ENCODE peak calls at places on chromosomes 2 and 18, in seven cellular contexts. O, E, L, I, M, Q and U are unnamed samples.

GRCh38 chr2:2229898-2230817 is 100.9 kb downstream of the MYT1L start:
- DNase-seq in O (no peak), E (peak; percentile 43), L (peak; percentile 3), I (no peak), M (peak; percentile 24), Q (no peak), U (no peak)

GRCh38 chr2:54227798-54228197 is 28.2 kb downstream of the TSPYL6 start:
- DNase-seq in O (no peak), E (no peak), L (no peak), I (no peak), M (no peak), Q (no peak), U (no peak)

GRCh38 chr2:191043438-191043837 is 29.5 kb upstream of the STAT1 start:
- DNase-seq in O (no peak), E (no peak), L (peak; percentile 13), I (no peak), M (no peak), Q (no peak), U (no peak)

GRCh38 chr2:199922856-199923255 is 11.8 kb downstream of the C2orf69 start:
- DNase-seq in O (peak; percentile 13), E (no peak), L (no peak), I (no peak), M (no peak), Q (no peak), U (no peak)

GRCh38 chr2:6196461-6196860 is 504.3 kb downstream of the SOX11 start:
- DNase-seq in O (no peak), E (no peak), L (peak; percentile 29), I (no peak), M (no peak), Q (no peak), U (no peak)

GRCh38 chr2:232884001-232884421 is 13.9 kb downstream of the SNORC start:
- DNase-seq in O (no peak), E (no peak), L (no peak), I (no peak), M (no peak), Q (no peak), U (no peak)

GRCh38 chr2:201450910-201451329 is 338 bp downstream of the TRAK2 start:
- DNase-seq in O (peak; percentile 61), E (no peak), L (peak; percentile 59), I (no peak), M (peak; percentile 45), Q (no peak), U (peak; percentile 46)

GRCh38 chr2:220458051-220458450 is 830.6 kb downstream of the SLC4A3 start:
- DNase-seq in O (no peak), E (no peak), L (no peak), I (no peak), M (no peak), Q (no peak), U (no peak)

GRCh38 chr18:60391571-60392226 is 19.1 kb upstream of the MC4R start:
- DNase-seq in O (no peak), E (no peak), L (no peak), I (no peak), M (peak; percentile 97), Q (no peak), U (no peak)

GRCh38 chr2:144707927-144708326 is 188.0 kb upstream of the ZEB2 start:
- DNase-seq in O (no peak), E (no peak), L (peak; percentile 8), I (no peak), M (peak; percentile 10), Q (peak; percentile 92), U (peak; percentile 13)

GRCh38 chr2:157076526-157077161 is 180.9 kb upstream of the GALNT5 start:
- DNase-seq in O (no peak), E (no peak), L (no peak), I (no peak), M (no peak), Q (no peak), U (no peak)

GRCh38 chr2:112154246-112155110 is 16.3 kb downstream of the FBLN7 start:
- DNase-seq in O (no peak), E (no peak), L (no peak), I (no peak), M (no peak), Q (no peak), U (no peak)

GRCh38 chr2:21330786-21331391 is 207.1 kb downstream of the TDRD15 start:
- DNase-seq in O (no peak), E (no peak), L (no peak), I (no peak), M (no peak), Q (no peak), U (no peak)

GRCh38 chr2:26770986-26771586 is 7.0 kb downstream of the SLC35F6 start:
- DNase-seq in O (peak; percentile 96), E (peak; percentile 92), L (peak; percentile 71), I (peak; percentile 90), M (peak; percentile 83), Q (peak; percentile 41), U (peak; percentile 90)

GRCh38 chr2:181112916-181113315 is 132.5 kb downstream of the UBE2E3 start:
- DNase-seq in O (no peak), E (no peak), L (no peak), I (no peak), M (no peak), Q (no peak), U (no peak)

GRCh38 chr2:145599761-145600160 is 1079.8 kb upstream of the ZEB2 start:
- DNase-seq in O (peak; percentile 53), E (no peak), L (peak; percentile 53), I (no peak), M (peak; percentile 66), Q (no peak), U (no peak)

GRCh38 chr2:136423516-136423996 is 305.6 kb upstream of the CXCR4 start:
- DNase-seq in O (peak; percentile 59), E (peak; percentile 66), L (peak; percentile 47), I (peak; percentile 15), M (peak; percentile 47), Q (peak; percentile 45), U (peak; percentile 60)

GRCh38 chr2:202944403-202944802 is 32.3 kb downstream of the CARF start:
- DNase-seq in O (peak; percentile 5), E (no peak), L (peak; percentile 39), I (no peak), M (peak; percentile 1), Q (peak; percentile 2), U (peak; percentile 2)

GRCh38 chr2:30932850-30933249 is 125.6 kb upstream of the CAPN13 start:
- DNase-seq in O (no peak), E (no peak), L (no peak), I (no peak), M (no peak), Q (no peak), U (no peak)

GRCh38 chr2:72864500-72864899 is 22.7 kb upstream of the SPR start:
- DNase-seq in O (peak; percentile 65), E (no peak), L (peak; percentile 62), I (no peak), M (peak; percentile 26), Q (peak; percentile 45), U (peak; percentile 60)

GRCh38 chr2:192146069-192147006 is 48.4 kb downstream of the TMEFF2 start:
- DNase-seq in O (peak; percentile 68), E (no peak), L (peak; percentile 83), I (no peak), M (peak; percentile 66), Q (peak; percentile 55), U (peak; percentile 54)

GRCh38 chr2:189609853-189610252 is 29.3 kb upstream of the SLC40A1 start:
- DNase-seq in O (peak; percentile 71), E (no peak), L (no peak), I (no peak), M (peak; percentile 32), Q (no peak), U (peak; percentile 60)

GRCh38 chr2:108583903-108584520 is 49.7 kb downstream of the LIMS1 start:
- DNase-seq in O (peak; percentile 91), E (peak; percentile 59), L (peak; percentile 88), I (peak; percentile 71), M (peak; percentile 81), Q (peak; percentile 84), U (peak; percentile 91)

GRCh38 chr2:210086292-210086691 is 83.9 kb downstream of the RPE start:
- DNase-seq in O (peak; percentile 46), E (no peak), L (peak; percentile 49), I (no peak), M (peak; percentile 12), Q (no peak), U (peak; percentile 47)

GRCh38 chr18:7116001-7116831 is 1.4 kb downstream of the LAMA1 start:
- DNase-seq in O (peak; percentile 3), E (no peak), L (peak; percentile 33), I (no peak), M (no peak), Q (peak; percentile 22), U (peak; percentile 58)

GRCh38 chr2:22879009-22879863 is 505.7 kb upstream of the KLHL29 start:
- DNase-seq in O (no peak), E (no peak), L (no peak), I (no peak), M (no peak), Q (no peak), U (no peak)

GRCh38 chr18:55735969-55736368 is 148.0 kb upstream of the TCF4 start:
- DNase-seq in O (no peak), E (no peak), L (no peak), I (no peak), M (no peak), Q (no peak), U (no peak)

GRCh38 chr2:5946210-5947118 is 254.3 kb downstream of the SOX11 start:
- DNase-seq in O (no peak), E (no peak), L (no peak), I (no peak), M (no peak), Q (no peak), U (no peak)

GRCh38 chr18:42114310-42114943 is 159.4 kb downstream of the PIK3C3 start:
- DNase-seq in O (peak; percentile 91), E (peak; percentile 31), L (peak; percentile 85), I (peak; percentile 30), M (peak; percentile 80), Q (peak; percentile 76), U (peak; percentile 87)

GRCh38 chr2:218805627-218806026 is 23.7 kb downstream of the CYP27A1 start:
- DNase-seq in O (peak; percentile 49), E (no peak), L (peak; percentile 87), I (peak; percentile 69), M (peak; percentile 40), Q (peak; percentile 68), U (peak; percentile 42)
- H3K4me3 ChIP-seq in O (no peak overlapping the region), E (peak overlapping the region; percentile 22), L (no peak overlapping the region), I (peak overlapping the region; percentile 21), M (no peak overlapping the region), Q (no peak overlapping the region), U (no peak overlapping the region)

GRCh38 chr2:85561280-85562212 is at the start of gene GGCX:
- DNase-seq in O (peak; percentile 88), E (peak; percentile 97), L (peak; percentile 95), I (peak; percentile 96), M (peak; percentile 91), Q (peak; percentile 90), U (peak; percentile 93)
- TF ChIP-seq CTCF in O (no peak), E (peak; percentile 36), L (peak; percentile 20), I (no peak), M (peak; percentile 8), Q (peak; percentile 5), U (no peak)

DNA sequence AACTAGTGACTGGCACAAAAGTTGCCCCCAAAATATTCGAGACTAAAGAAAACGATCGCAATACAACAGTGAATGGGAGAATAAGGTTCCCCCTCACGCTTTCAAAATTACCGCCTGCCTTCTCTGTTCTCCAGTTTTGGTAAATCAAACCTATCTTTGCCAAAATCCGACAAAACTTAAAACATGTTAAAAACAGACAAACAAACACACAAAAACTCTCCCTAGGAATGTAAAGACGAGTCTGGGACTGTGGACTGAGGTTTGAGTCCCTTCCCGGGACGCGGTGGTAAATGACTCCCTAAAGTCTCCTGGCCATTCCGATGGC is 435 bp upstream of the IMPACT start:
- DNase-seq in O (no peak), E (no peak), L (no peak), I (no peak), M (no peak), Q (no peak), U (no peak)
- H3K4me3 ChIP-seq in O (peak overlapping the region; percentile 77), E (peak overlapping the region; percentile 92), L (peak overlapping the region; percentile 52), I (peak overlapping the region; percentile 77), M (peak overlapping the region; percentile 74), Q (peak overlapping the region; percentile 76), U (peak overlapping the region; percentile 75)

GRCh38 chr2:231672617-231673347 is 35.5 kb upstream of the PTMA start:
- DNase-seq in O (no peak), E (peak; percentile 62), L (peak; percentile 44), I (no peak), M (peak; percentile 48), Q (peak; percentile 45), U (peak; percentile 53)
- TF ChIP-seq CTCF in O (peak; percentile 31), E (peak; percentile 23), L (peak; percentile 43), I (no peak), M (peak; percentile 37), Q (peak; percentile 73), U (peak; percentile 41)